ENCODE peak calls at places on chromosomes 12 and 14, in seven cellular contexts. One of them, this sample, is unnamed.

GRCh38 chr12:131203666-131204415 is 250.1 kb downstream of the ADGRD1 start:
- DNase-seq in AG09309: no peak
- DNase-seq in HFF-Myc: no peak
- DNase-seq in cardiac fibroblast: no peak
- DNase-seq in A549: no peak
- DNase-seq in HCT116: no peak
- DNase-seq in HepG2: no peak
- DNase-seq in this sample: no peak

GRCh38 chr14:56868660-56869059 is 58.4 kb upstream of the OTX2 start:
- DNase-seq in AG09309: no peak
- DNase-seq in HFF-Myc: no peak
- DNase-seq in cardiac fibroblast: no peak
- DNase-seq in A549: no peak
- DNase-seq in HCT116: no peak
- DNase-seq in HepG2: no peak
- DNase-seq in this sample: no peak

GRCh38 chr12:57893460-57894353 is 47.2 kb upstream of the CTDSP2 start:
- DNase-seq in AG09309: peak
- DNase-seq in HFF-Myc: peak
- DNase-seq in cardiac fibroblast: peak
- DNase-seq in A549: no peak
- DNase-seq in HCT116: no peak
- DNase-seq in HepG2: peak
- DNase-seq in this sample: peak

GRCh38 chr14:51302319-51303030 is 62.4 kb downstream of the TMX1 start:
- DNase-seq in AG09309: no peak
- DNase-seq in HFF-Myc: no peak
- DNase-seq in cardiac fibroblast: peak
- DNase-seq in A549: no peak
- DNase-seq in HCT116: no peak
- DNase-seq in HepG2: no peak
- DNase-seq in this sample: no peak

GRCh38 chr12:47767197-47767724 is 5.8 kb upstream of the SLC48A1 start:
- DNase-seq in AG09309: no peak
- DNase-seq in HFF-Myc: no peak
- DNase-seq in cardiac fibroblast: peak
- DNase-seq in A549: peak
- DNase-seq in HCT116: peak
- DNase-seq in HepG2: peak
- DNase-seq in this sample: no peak

GRCh38 chr14:32607399-32607798 is 278.3 kb downstream of the AKAP6 start:
- DNase-seq in AG09309: no peak
- DNase-seq in HFF-Myc: no peak
- DNase-seq in cardiac fibroblast: no peak
- DNase-seq in A549: no peak
- DNase-seq in HCT116: no peak
- DNase-seq in HepG2: no peak
- DNase-seq in this sample: no peak

GRCh38 chr12:57103856-57104255 is 7.3 kb downstream of the STAT6 start:
- DNase-seq in AG09309: no peak
- DNase-seq in HFF-Myc: no peak
- DNase-seq in cardiac fibroblast: no peak
- DNase-seq in A549: no peak
- DNase-seq in HCT116: no peak
- DNase-seq in HepG2: no peak
- DNase-seq in this sample: no peak

GRCh38 chr12:125434936-125435443 is 369.8 kb downstream of the AACS start:
- DNase-seq in AG09309: no peak
- DNase-seq in HFF-Myc: no peak
- DNase-seq in cardiac fibroblast: no peak
- DNase-seq in A549: no peak
- DNase-seq in HCT116: no peak
- DNase-seq in HepG2: no peak
- DNase-seq in this sample: no peak

GRCh38 chr12:57154804-57155434 is 7.5 kb upstream of the LRP1-AS start:
- DNase-seq in AG09309: no peak
- DNase-seq in HFF-Myc: no peak
- DNase-seq in cardiac fibroblast: no peak
- DNase-seq in A549: no peak
- DNase-seq in HCT116: no peak
- DNase-seq in HepG2: peak
- DNase-seq in this sample: no peak

GRCh38 chr14:60210703-60211102 is 38.3 kb upstream of the PPM1A start:
- DNase-seq in AG09309: no peak
- DNase-seq in HFF-Myc: no peak
- DNase-seq in cardiac fibroblast: no peak
- DNase-seq in A549: no peak
- DNase-seq in HCT116: no peak
- DNase-seq in HepG2: no peak
- DNase-seq in this sample: no peak

GRCh38 chr12:19988457-19988856 is 379.9 kb upstream of the PDE3A start:
- DNase-seq in AG09309: peak
- DNase-seq in HFF-Myc: no peak
- DNase-seq in cardiac fibroblast: peak
- DNase-seq in A549: peak
- DNase-seq in HCT116: no peak
- DNase-seq in HepG2: no peak
- DNase-seq in this sample: no peak

GRCh38 chr12:85309180-85309579 is 29.2 kb downstream of the ALX1 start:
- DNase-seq in AG09309: no peak
- DNase-seq in HFF-Myc: no peak
- DNase-seq in cardiac fibroblast: no peak
- DNase-seq in A549: no peak
- DNase-seq in HCT116: no peak
- DNase-seq in HepG2: no peak
- DNase-seq in this sample: no peak

GRCh38 chr12:69046372-69046771 is 113.4 kb upstream of the CPM start:
- DNase-seq in AG09309: no peak
- DNase-seq in HFF-Myc: no peak
- DNase-seq in cardiac fibroblast: no peak
- DNase-seq in A549: no peak
- DNase-seq in HCT116: no peak
- DNase-seq in HepG2: peak
- DNase-seq in this sample: no peak

GRCh38 chr14:58430156-58430555 is 2.6 kb downstream of the KIAA0586 start:
- DNase-seq in AG09309: peak
- DNase-seq in HFF-Myc: no peak
- DNase-seq in cardiac fibroblast: peak
- DNase-seq in A549: no peak
- DNase-seq in HCT116: no peak
- DNase-seq in HepG2: no peak
- DNase-seq in this sample: no peak

GRCh38 chr14:76844223-76844622 is 18.0 kb downstream of the LRRC74A start:
- DNase-seq in AG09309: no peak
- DNase-seq in HFF-Myc: peak
- DNase-seq in cardiac fibroblast: peak
- DNase-seq in A549: peak
- DNase-seq in HCT116: peak
- DNase-seq in HepG2: no peak
- DNase-seq in this sample: no peak

GRCh38 chr14:47675489-47676300 is at the start of gene MDGA2:
- DNase-seq in AG09309: no peak
- DNase-seq in HFF-Myc: no peak
- DNase-seq in cardiac fibroblast: no peak
- DNase-seq in A549: peak
- DNase-seq in HCT116: no peak
- DNase-seq in HepG2: no peak
- DNase-seq in this sample: no peak

GRCh38 chr14:70563417-70563816 is 28.6 kb upstream of the ADAM20 start:
- DNase-seq in AG09309: no peak
- DNase-seq in HFF-Myc: no peak
- DNase-seq in cardiac fibroblast: no peak
- DNase-seq in A549: no peak
- DNase-seq in HCT116: no peak
- DNase-seq in HepG2: no peak
- DNase-seq in this sample: no peak

GRCh38 chr12:1289371-1290155 is 298.5 kb downstream of the ERC1 start:
- DNase-seq in AG09309: no peak
- DNase-seq in HFF-Myc: no peak
- DNase-seq in cardiac fibroblast: peak
- DNase-seq in A549: no peak
- DNase-seq in HCT116: no peak
- DNase-seq in HepG2: no peak
- DNase-seq in this sample: no peak

DNA sequence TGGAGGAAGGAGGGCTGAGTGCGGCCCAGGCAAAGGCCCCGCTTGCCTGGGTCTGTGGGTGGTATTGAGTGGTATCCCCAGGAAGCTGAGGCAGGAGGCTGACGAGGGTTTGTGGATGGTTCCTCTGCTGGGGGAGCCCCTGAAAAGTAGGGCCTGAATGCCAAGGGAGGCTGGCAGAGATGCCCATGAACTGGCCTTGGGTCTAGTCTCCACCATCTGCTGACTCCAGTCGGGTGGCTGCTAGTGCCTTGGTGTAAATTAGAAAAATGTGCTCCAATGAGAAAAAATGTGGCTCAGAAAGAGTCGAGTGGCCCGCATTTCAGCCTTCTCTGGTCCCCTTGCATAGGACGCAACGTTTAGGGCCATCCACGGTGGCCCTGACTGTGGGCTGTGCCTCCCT is 181.2 kb upstream of the PRMT8 start:
- DNase-seq in AG09309: no peak
- DNase-seq in HFF-Myc: no peak
- DNase-seq in cardiac fibroblast: no peak
- DNase-seq in A549: no peak
- DNase-seq in HCT116: no peak
- DNase-seq in HepG2: no peak
- DNase-seq in this sample: no peak
- TF ChIP-seq CTCF in AG09309: no peak
- TF ChIP-seq CTCF in HFF-Myc: no peak
- TF ChIP-seq CTCF in cardiac fibroblast: no peak
- TF ChIP-seq CTCF in A549: no peak
- TF ChIP-seq CTCF in HCT116: no peak
- TF ChIP-seq CTCF in HepG2: no peak
- TF ChIP-seq CTCF in this sample: no peak

DNA sequence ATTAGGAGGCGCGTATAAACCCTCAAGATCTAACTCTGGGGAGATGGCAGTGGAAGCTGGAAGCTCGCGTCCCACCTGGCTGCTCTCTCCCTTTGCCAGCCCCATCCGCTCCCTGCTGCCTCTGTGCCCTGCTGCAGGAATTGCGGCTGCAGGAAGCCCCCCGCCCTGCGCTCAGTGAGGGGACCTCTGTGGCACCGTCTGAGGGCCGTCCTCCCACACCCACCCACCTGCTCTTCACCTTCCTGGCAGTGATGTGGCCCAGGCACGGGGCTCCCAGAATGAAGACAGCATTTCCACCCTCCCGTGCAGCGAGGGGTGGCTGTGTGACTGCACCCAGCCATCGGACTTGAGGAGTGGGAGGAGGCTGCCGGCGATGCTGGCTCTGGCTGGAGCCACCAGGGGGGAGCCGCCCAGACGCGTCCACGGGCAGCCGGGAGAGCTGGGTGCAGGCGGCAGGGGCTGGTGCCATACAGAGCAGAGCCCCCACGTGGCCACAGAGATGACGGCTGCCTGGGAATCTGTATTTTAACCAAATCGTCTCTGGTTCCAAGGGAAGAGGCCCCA is 28.3 kb upstream of the GALNT9 start:
- DNase-seq in AG09309: no peak
- DNase-seq in HFF-Myc: no peak
- DNase-seq in cardiac fibroblast: no peak
- DNase-seq in A549: no peak
- DNase-seq in HCT116: no peak
- DNase-seq in HepG2: no peak
- DNase-seq in this sample: no peak
- TF ChIP-seq CTCF in AG09309: no peak
- TF ChIP-seq CTCF in HFF-Myc: no peak
- TF ChIP-seq CTCF in cardiac fibroblast: no peak
- TF ChIP-seq CTCF in A549: no peak
- TF ChIP-seq CTCF in HCT116: no peak
- TF ChIP-seq CTCF in HepG2: no peak
- TF ChIP-seq CTCF in this sample: no peak

DNA sequence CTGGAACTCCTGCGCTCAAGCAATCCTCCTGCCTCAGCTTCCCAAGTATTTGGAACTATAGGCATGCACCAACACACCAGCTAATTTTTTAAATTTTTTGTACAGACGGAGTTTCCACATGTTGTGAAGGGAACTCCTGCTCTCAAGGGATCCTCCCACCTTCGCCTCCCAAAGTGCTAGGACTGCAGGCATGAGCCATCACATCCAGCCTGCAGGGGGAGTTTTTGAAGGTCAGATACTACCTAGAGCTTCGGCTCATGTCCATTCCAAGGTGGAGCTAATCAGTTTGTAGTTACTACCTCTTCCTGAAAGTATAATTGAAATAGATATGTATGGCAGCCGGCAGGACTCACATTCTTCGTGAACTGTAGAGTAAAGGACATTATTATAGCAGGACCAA is 3.7 kb upstream of the TAS2R19 start:
- DNase-seq in AG09309: no peak
- DNase-seq in HFF-Myc: no peak
- DNase-seq in cardiac fibroblast: no peak
- DNase-seq in A549: peak
- DNase-seq in HCT116: no peak
- DNase-seq in HepG2: no peak
- DNase-seq in this sample: no peak
- TF ChIP-seq CTCF in AG09309: peak
- TF ChIP-seq CTCF in HFF-Myc: no peak
- TF ChIP-seq CTCF in cardiac fibroblast: peak
- TF ChIP-seq CTCF in A549: no peak
- TF ChIP-seq CTCF in HCT116: peak
- TF ChIP-seq CTCF in HepG2: peak
- TF ChIP-seq CTCF in this sample: no peak

GRCh38 chr12:3263282-3263681 is 186.1 kb downstream of the TSPAN9 start:
- DNase-seq in AG09309: no peak
- DNase-seq in HFF-Myc: no peak
- DNase-seq in cardiac fibroblast: no peak
- DNase-seq in A549: no peak
- DNase-seq in HCT116: no peak
- DNase-seq in HepG2: no peak
- DNase-seq in this sample: no peak

GRCh38 chr12:3263939-3264699 is 186.9 kb downstream of the TSPAN9 start:
- DNase-seq in AG09309: no peak
- DNase-seq in HFF-Myc: no peak
- DNase-seq in cardiac fibroblast: no peak
- DNase-seq in A549: no peak
- DNase-seq in HCT116: no peak
- DNase-seq in HepG2: no peak
- DNase-seq in this sample: no peak

GRCh38 chr12:3262466-3262865 is 185.3 kb downstream of the TSPAN9 start:
- DNase-seq in AG09309: no peak
- DNase-seq in HFF-Myc: no peak
- DNase-seq in cardiac fibroblast: no peak
- DNase-seq in A549: no peak
- DNase-seq in HCT116: no peak
- DNase-seq in HepG2: no peak
- DNase-seq in this sample: no peak

GRCh38 chr12:3259976-3260375 is 182.8 kb downstream of the TSPAN9 start:
- DNase-seq in AG09309: no peak
- DNase-seq in HFF-Myc: no peak
- DNase-seq in cardiac fibroblast: no peak
- DNase-seq in A549: no peak
- DNase-seq in HCT116: no peak
- DNase-seq in HepG2: no peak
- DNase-seq in this sample: no peak

GRCh38 chr12:3261782-3262359 is 184.7 kb downstream of the TSPAN9 start:
- DNase-seq in AG09309: no peak
- DNase-seq in HFF-Myc: no peak
- DNase-seq in cardiac fibroblast: peak
- DNase-seq in A549: no peak
- DNase-seq in HCT116: no peak
- DNase-seq in HepG2: no peak
- DNase-seq in this sample: no peak
- TF ChIP-seq CTCF in AG09309: no peak
- TF ChIP-seq CTCF in HFF-Myc: peak
- TF ChIP-seq CTCF in cardiac fibroblast: peak
- TF ChIP-seq CTCF in A549: no peak
- TF ChIP-seq CTCF in HCT116: no peak
- TF ChIP-seq CTCF in HepG2: no peak
- TF ChIP-seq CTCF in this sample: no peak

This sample was measured in mesothelial cell of epicardium.